ENCODE peak calls at places on chromosomes 3 and 15, in eight cellular contexts. W is esophagus squamous epithelium, H is epithelial cell of esophagus, O is AG10803, F is heart left ventricle, D is RWPE2, J is ovary, Z is heart right ventricle. A is an unnamed sample.

GRCh38 chr3:62582495-62583172 is 209.3 kb upstream of the FEZF2 start:
- DNase-seq in W (no peak), H (no peak), O (no peak), F (no peak), D (no peak), J (no peak), Z (no peak), A (no peak)

GRCh38 chr3:22306454-22306853 is 555.4 kb upstream of the ZNF385D start:
- DNase-seq in W (no peak), H (no peak), O (no peak), F (no peak), D (no peak), J (no peak), Z (no peak), A (no peak)

GRCh38 chr15:84800365-84800806 is 16.8 kb upstream of the ALPK3 start:
- DNase-seq in W (no peak), H (no peak), O (no peak), F (no peak), D (no peak), J (no peak), Z (no peak), A (no peak)

GRCh38 chr15:32849769-32850668 is 132.2 kb downstream of the GREM1 start:
- DNase-seq in W (no peak), H (peak; percentile 93), O (peak; percentile 99), F (no peak), D (no peak), J (no peak), Z (no peak), A (peak; percentile 92)

GRCh38 chr3:194632983-194633348 is 253 bp downstream of the TMEM44 start:
- DNase-seq in W (no peak), H (peak; percentile 30), O (no peak), F (peak; percentile 34), D (no peak), J (peak; percentile 52), Z (no peak), A (no peak)

GRCh38 chr3:27749640-27750039 is 27.5 kb upstream of the EOMES start:
- DNase-seq in W (no peak), H (no peak), O (no peak), F (no peak), D (no peak), J (no peak), Z (no peak), A (no peak)

GRCh38 chr3:55203006-55203405 is 275.1 kb upstream of the LRTM1 start:
- DNase-seq in W (no peak), H (no peak), O (peak; percentile 58), F (no peak), D (no peak), J (no peak), Z (no peak), A (peak; percentile 73)

GRCh38 chr15:82646250-82647044 is 716 bp downstream of the CPEB1 start:
- DNase-seq in W (no peak), H (no peak), O (no peak), F (no peak), D (no peak), J (peak; percentile 44), Z (no peak), A (no peak)

GRCh38 chr15:41675337-41675736 is 15.1 kb downstream of the MGA start:
- DNase-seq in W (no peak), H (no peak), O (no peak), F (no peak), D (no peak), J (no peak), Z (no peak), A (no peak)

GRCh38 chr3:101200461-101200860 is 119.9 kb downstream of the IMPG2 start:
- DNase-seq in W (no peak), H (no peak), O (no peak), F (no peak), D (no peak), J (no peak), Z (no peak), A (no peak)

GRCh38 chr3:175777965-175778364 is 918.8 kb downstream of the NAALADL2 start:
- DNase-seq in W (no peak), H (no peak), O (no peak), F (no peak), D (no peak), J (no peak), Z (no peak), A (no peak)

GRCh38 chr3:129485681-129486056 is 42.8 kb upstream of the RHO start:
- DNase-seq in W (peak; percentile 46), H (peak; percentile 97), O (peak; percentile 100), F (peak; percentile 52), D (peak; percentile 94), J (peak; percentile 73), Z (peak; percentile 53), A (peak; percentile 90)

GRCh38 chr3:99783009-99783573 is 34.6 kb upstream of the CMSS1 start:
- DNase-seq in W (no peak), H (peak; percentile 20), O (peak; percentile 97), F (no peak), D (no peak), J (no peak), Z (no peak), A (peak; percentile 88)

GRCh38 chr3:43373588-43373935 is 87.2 kb downstream of the SNRK start:
- DNase-seq in W (no peak), H (peak; percentile 16), O (no peak), F (no peak), D (no peak), J (no peak), Z (no peak), A (peak; percentile 29)

GRCh38 chr3:187935623-187936156 is 190.4 kb upstream of the BCL6 start:
- DNase-seq in W (no peak), H (no peak), O (no peak), F (no peak), D (no peak), J (no peak), Z (no peak), A (no peak)

GRCh38 chr3:179646177-179646576 is 6.7 kb upstream of the USP13 start:
- DNase-seq in W (no peak), H (no peak), O (no peak), F (no peak), D (no peak), J (no peak), Z (no peak), A (no peak)

GRCh38 chr3:183341545-183342288 is 86.7 kb downstream of the MCF2L2 start:
- DNase-seq in W (no peak), H (no peak), O (no peak), F (no peak), D (no peak), J (no peak), Z (no peak), A (no peak)

DNA sequence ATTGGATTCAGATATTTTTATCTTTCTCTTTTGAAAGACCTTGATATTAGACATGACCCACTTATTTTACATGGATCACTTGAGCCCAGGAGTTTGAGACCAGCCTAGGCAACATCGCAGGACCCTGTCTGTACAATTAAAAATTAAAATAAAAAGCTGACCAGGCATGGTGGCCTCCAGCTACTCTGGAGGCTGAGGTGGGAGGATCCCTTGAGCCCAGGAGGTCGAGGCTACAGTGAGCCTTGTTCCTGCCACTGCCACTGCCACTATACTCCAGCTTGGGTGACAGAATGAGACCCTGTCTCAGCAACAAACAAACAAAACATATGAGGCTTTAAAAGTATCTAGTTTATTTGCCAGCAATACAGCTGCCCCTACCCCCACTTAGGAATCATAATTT is 1.6 kb downstream of the RNF7 start:
- DNase-seq in W (no peak), H (no peak), O (no peak), F (no peak), D (no peak), J (no peak), Z (no peak), A (no peak)
- H3K4me3 ChIP-seq in W (peak overlapping the region; percentile 92), H (peak overlapping the region; percentile 98), O (peak overlapping the region; percentile 92), F (peak overlapping the region; percentile 63), D (peak overlapping the region; percentile 86), J (peak overlapping the region; percentile 99), Z (peak overlapping the region; percentile 98), A (peak overlapping the region; percentile 87)

DNA sequence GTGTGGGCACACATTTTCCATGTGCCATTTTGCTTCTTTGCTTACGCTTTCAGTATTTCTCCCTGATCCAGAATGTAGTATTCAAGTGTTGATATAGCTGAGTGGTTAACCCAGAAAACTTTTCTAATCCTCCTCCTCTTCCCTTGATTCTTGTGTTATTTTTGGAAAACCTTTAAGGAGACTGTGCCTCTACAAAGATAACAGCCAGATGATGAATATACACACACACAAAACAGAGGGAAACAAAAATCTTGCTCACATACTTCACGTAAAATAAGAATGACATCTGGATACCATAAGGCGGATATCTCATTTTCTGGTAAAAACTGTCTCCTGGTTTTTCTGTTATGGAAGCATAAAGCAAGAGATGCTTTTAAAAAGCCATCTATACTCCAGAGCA is 295.8 kb upstream of the THBS1 start:
- DNase-seq in W (no peak), H (no peak), O (peak; percentile 77), F (no peak), D (no peak), J (no peak), Z (no peak), A (no peak)
- H3K4me3 ChIP-seq in W (no peak overlapping the region), H (no peak overlapping the region), O (no peak overlapping the region), F (no peak overlapping the region), D (no peak overlapping the region), J (no peak overlapping the region), Z (no peak overlapping the region), A (no peak overlapping the region)

DNA sequence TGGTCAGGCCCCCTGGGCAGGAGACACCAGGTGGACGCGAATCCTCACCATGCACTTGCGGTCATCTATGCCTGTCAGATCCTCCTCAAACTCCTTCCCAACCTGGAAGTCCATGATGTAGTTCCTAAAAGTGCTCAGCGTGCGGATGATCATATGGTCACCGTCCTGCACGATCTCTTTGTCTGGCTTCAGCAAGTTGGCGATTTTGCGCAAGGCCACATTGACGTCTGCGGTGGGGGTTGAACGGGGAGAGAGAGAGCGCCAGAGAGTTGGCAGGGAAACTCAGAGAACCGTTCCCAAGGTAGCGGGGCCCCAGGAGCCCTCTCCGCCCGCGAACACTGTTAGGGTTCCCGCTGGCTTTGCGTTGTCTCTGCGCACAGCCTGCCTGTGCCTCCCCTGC is 809 bp downstream of the RBP1 start:
- DNase-seq in W (no peak), H (no peak), O (peak; percentile 9), F (no peak), D (no peak), J (peak; percentile 86), Z (peak; percentile 30), A (peak; percentile 78)
- H3K4me3 ChIP-seq in W (peak overlapping the region; percentile 46), H (peak overlapping the region; percentile 41), O (peak overlapping the region; percentile 54), F (peak overlapping the region; percentile 54), D (no peak overlapping the region), J (peak overlapping the region; percentile 76), Z (peak overlapping the region; percentile 71), A (peak overlapping the region; percentile 61)

GRCh38 chr3:141231923-141232861 is 567 bp downstream of the PXYLP1 start:
- DNase-seq in W (no peak), H (peak; percentile 56), O (no peak), F (no peak), D (no peak), J (peak; percentile 68), Z (no peak), A (no peak)

GRCh38 chr3:141231101-141231922 is at the start of gene PXYLP1:
- DNase-seq in W (peak; percentile 63), H (peak; percentile 82), O (peak; percentile 86), F (peak; percentile 94), D (peak; percentile 82), J (peak; percentile 93), Z (peak; percentile 93), A (peak; percentile 91)

GRCh38 chr3:141228385-141228784 is 3.2 kb upstream of the PXYLP1 start:
- DNase-seq in W (no peak), H (no peak), O (no peak), F (no peak), D (no peak), J (no peak), Z (no peak), A (no peak)

GRCh38 chr3:141229132-141229531 is 2.5 kb upstream of the PXYLP1 start:
- DNase-seq in W (no peak), H (no peak), O (no peak), F (no peak), D (no peak), J (no peak), Z (no peak), A (no peak)

GRCh38 chr3:141230293-141230692 is 1.3 kb upstream of the PXYLP1 start:
- DNase-seq in W (no peak), H (no peak), O (no peak), F (no peak), D (no peak), J (peak; percentile 27), Z (no peak), A (no peak)
- H3K4me3 ChIP-seq in W (no peak overlapping the region), H (no peak overlapping the region), O (no peak overlapping the region), F (no peak overlapping the region), D (no peak overlapping the region), J (no peak overlapping the region), Z (no peak overlapping the region), A (no peak overlapping the region)

A was measured in astrocyte of the spinal cord.